ENCODE peak calls at places on chromosomes 7 and 10, in ten cellular contexts. D is gastrocnemius medialis; Z is lung; R is cardiac muscle cell; C is stomach; G is SJSA1; F is left ventricle myocardium inferior; A is GM23248; V is CD8-positive, alpha-beta T cell; T is IMR-90. I is an unnamed sample.

GRCh38 chr10:64518456-64518855 is 997.3 kb downstream of the REEP3 start:
- DNase-seq in D (no peak), Z (no peak), R (no peak), C (no peak), G (no peak), F (no peak), A (no peak), V (no peak), T (no peak), I (no peak)

GRCh38 chr10:86310291-86310690 is 56.3 kb downstream of the GRID1 start:
- DNase-seq in D (no peak), Z (no peak), R (no peak), C (no peak), G (no peak), F (no peak), A (no peak), V (no peak), T (no peak), I (no peak)

GRCh38 chr7:85068796-85069195 is 118.1 kb downstream of the SEMA3D start:
- DNase-seq in D (no peak), Z (no peak), R (peak; percentile 67), C (no peak), G (peak; percentile 27), F (no peak), A (peak; percentile 84), V (no peak), T (peak; percentile 83), I (no peak)

GRCh38 chr10:7409045-7409731 is 1.6 kb downstream of the SFMBT2 start:
- DNase-seq in D (peak; percentile 58), Z (no peak), R (peak; percentile 7), C (no peak), G (no peak), F (peak; percentile 29), A (peak; percentile 19), V (no peak), T (no peak), I (no peak)

GRCh38 chr10:130935897-130936550 is 375.5 kb downstream of the TCERG1L start:
- DNase-seq in D (no peak), Z (no peak), R (no peak), C (no peak), G (no peak), F (no peak), A (no peak), V (no peak), T (no peak), I (no peak)

GRCh38 chr10:34405611-34406462 is 409.3 kb downstream of the PARD3 start:
- DNase-seq in D (no peak), Z (no peak), R (peak; percentile 50), C (no peak), G (peak; percentile 57), F (no peak), A (peak; percentile 31), V (no peak), T (peak; percentile 53), I (no peak)

GRCh38 chr10:12577610-12578009 is 228.3 kb downstream of the CAMK1D start:
- DNase-seq in D (no peak), Z (no peak), R (no peak), C (no peak), G (no peak), F (no peak), A (no peak), V (no peak), T (no peak), I (no peak)

GRCh38 chr7:122038904-122039303 is 105.1 kb downstream of the AASS start:
- DNase-seq in D (no peak), Z (no peak), R (no peak), C (no peak), G (no peak), F (no peak), A (peak; percentile 1), V (no peak), T (peak; percentile 4), I (no peak)

GRCh38 chr10:5861269-5862031 is 28.2 kb downstream of the ANKRD16 start:
- DNase-seq in D (no peak), Z (no peak), R (peak; percentile 76), C (no peak), G (peak; percentile 89), F (no peak), A (peak; percentile 93), V (no peak), T (peak; percentile 92), I (no peak)

GRCh38 chr7:124489925-124490324 is 275.7 kb downstream of the GPR37 start:
- DNase-seq in D (no peak), Z (no peak), R (no peak), C (no peak), G (no peak), F (no peak), A (no peak), V (no peak), T (no peak), I (no peak)

GRCh38 chr7:17928055-17928454 is 12.2 kb downstream of the SNX13 start:
- DNase-seq in D (no peak), Z (no peak), R (no peak), C (no peak), G (no peak), F (no peak), A (no peak), V (no peak), T (no peak), I (no peak)

GRCh38 chr10:94279835-94280709 is 82.7 kb downstream of the NOC3L start:
- DNase-seq in D (no peak), Z (peak; percentile 37), R (peak; percentile 74), C (peak; percentile 32), G (peak; percentile 56), F (peak; percentile 35), A (peak; percentile 72), V (no peak), T (peak; percentile 29), I (peak; percentile 15)

GRCh38 chr10:90751107-90751997 is 106.5 kb downstream of the HTR7 start:
- DNase-seq in D (no peak), Z (no peak), R (peak; percentile 61), C (no peak), G (peak; percentile 41), F (no peak), A (peak; percentile 46), V (no peak), T (peak; percentile 42), I (no peak)

GRCh38 chr10:114635797-114636550 is 22.1 kb downstream of the ABLIM1 start:
- DNase-seq in D (no peak), Z (no peak), R (no peak), C (peak; percentile 64), G (no peak), F (no peak), A (no peak), V (no peak), T (no peak), I (no peak)

GRCh38 chr7:98394377-98394836 is 6.5 kb downstream of the BAIAP2L1 start:
- DNase-seq in D (no peak), Z (no peak), R (peak; percentile 53), C (no peak), G (peak; percentile 92), F (no peak), A (peak; percentile 87), V (no peak), T (peak; percentile 90), I (no peak)
- H3K27ac ChIP-seq in D (no peak overlapping the region), Z (no peak overlapping the region), R (no peak overlapping the region), C (no peak overlapping the region), G (peak overlapping the region; percentile 89), F (no peak overlapping the region), A (peak overlapping the region; percentile 62), V (no peak overlapping the region), T (peak overlapping the region; percentile 55), I (no peak overlapping the region)

DNA sequence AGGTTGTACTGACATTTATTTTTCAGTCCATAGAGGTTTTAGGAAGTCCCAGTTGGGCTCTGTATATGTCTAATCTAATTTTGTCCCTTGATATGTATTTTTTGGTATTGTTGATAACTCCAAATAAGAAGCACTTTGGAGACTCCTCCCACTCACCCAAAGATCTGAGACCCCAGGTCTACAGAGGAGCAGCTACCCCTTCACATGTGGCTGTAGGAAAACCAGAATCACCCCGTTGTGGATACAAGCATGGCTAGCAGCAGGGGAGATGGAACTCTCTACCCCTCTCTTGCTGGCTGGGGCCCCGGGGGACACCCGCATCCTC is 9.4 kb downstream of the HHEX start:
- DNase-seq in D (no peak), Z (no peak), R (no peak), C (no peak), G (peak; percentile 7), F (no peak), A (no peak), V (no peak), T (no peak), I (no peak)
- H3K27ac ChIP-seq in D (no peak overlapping the region), Z (no peak overlapping the region), R (no peak overlapping the region), C (peak overlapping the region; percentile 61), G (peak overlapping the region; percentile 50), F (no peak overlapping the region), A (no peak overlapping the region), V (no peak overlapping the region), T (peak overlapping the region; percentile 76), I (no peak overlapping the region)

GRCh38 chr7:42350801-42351200 is 113.8 kb upstream of the GLI3 start:
- DNase-seq in D (no peak), Z (no peak), R (peak; percentile 13), C (no peak), G (no peak), F (peak; percentile 55), A (peak; percentile 23), V (no peak), T (no peak), I (no peak)

GRCh38 chr7:42348627-42349026 is 111.6 kb upstream of the GLI3 start:
- DNase-seq in D (no peak), Z (no peak), R (no peak), C (no peak), G (no peak), F (no peak), A (no peak), V (no peak), T (no peak), I (no peak)

GRCh38 chr7:42345478-42346299 is 108.7 kb upstream of the GLI3 start:
- DNase-seq in D (no peak), Z (no peak), R (no peak), C (no peak), G (no peak), F (no peak), A (no peak), V (no peak), T (no peak), I (no peak)

GRCh38 chr7:42348071-42348470 is 111.1 kb upstream of the GLI3 start:
- DNase-seq in D (no peak), Z (no peak), R (no peak), C (no peak), G (no peak), F (no peak), A (no peak), V (no peak), T (no peak), I (no peak)

DNA sequence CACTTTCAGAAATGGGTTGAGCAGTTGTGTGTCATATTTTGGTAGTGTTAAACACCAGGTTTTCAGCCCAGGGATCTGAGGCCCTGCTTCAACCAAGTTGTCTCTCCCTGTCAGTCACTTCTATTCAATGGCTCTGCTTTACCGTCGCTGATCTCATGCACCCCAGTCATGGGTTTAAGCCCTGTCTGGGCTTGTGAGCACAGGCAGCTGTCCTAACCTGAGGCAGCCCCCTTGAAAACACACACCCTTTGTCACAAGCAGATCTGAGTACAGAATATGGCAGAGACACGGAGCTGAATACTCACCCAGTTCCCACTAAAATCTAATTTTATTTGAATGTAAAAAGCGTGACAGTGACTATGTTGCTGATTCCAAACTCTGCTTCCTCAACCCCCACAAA is 110.6 kb upstream of the GLI3 start:
- DNase-seq in D (no peak), Z (no peak), R (no peak), C (no peak), G (no peak), F (no peak), A (no peak), V (no peak), T (no peak), I (no peak)
- H3K27ac ChIP-seq in D (no peak overlapping the region), Z (no peak overlapping the region), R (peak overlapping the region; percentile 20), C (no peak overlapping the region), G (no peak overlapping the region), F (no peak overlapping the region), A (no peak overlapping the region), V (no peak overlapping the region), T (no peak overlapping the region), I (no peak overlapping the region)

GRCh38 chr7:23356168-23356567 is 57.0 kb downstream of the MALSU1 start:
- DNase-seq in D (no peak), Z (no peak), R (no peak), C (no peak), G (no peak), F (no peak), A (no peak), V (no peak), T (no peak), I (no peak)
- H3K27ac ChIP-seq in D (no peak overlapping the region), Z (no peak overlapping the region), R (no peak overlapping the region), C (no peak overlapping the region), G (no peak overlapping the region), F (no peak overlapping the region), A (peak overlapping the region; percentile 13), V (no peak overlapping the region), T (no peak overlapping the region), I (no peak overlapping the region)